ENCODE peak calls at places on chromosome 4, in eight cellular contexts. R is lower leg skin, B is Caco-2, F is gastrocnemius medialis, L is lower lobe of right lung, I is osteocyte, Q is cardiac fibroblast, O is fibroblast of mammary gland. D is an unnamed sample.
A peak's percentile ranks its signal among the peaks of the same experiment; 100 is the strongest.

GRCh38 chr4:176404591-176404990 is 84.8 kb downstream of the SPCS3 start:
- DNase-seq in F (no peak), I (no peak), Q (no peak), B (no peak), O (peak; percentile 81), L (no peak), R (no peak), D (no peak)

GRCh38 chr4:138891610-138892009 is 124.0 kb upstream of the NOCT start:
- DNase-seq in Q (no peak), O (no peak), I (no peak), B (no peak), F (no peak), R (no peak), L (no peak), D (no peak)

GRCh38 chr4:44704673-44705072 is 21.7 kb downstream of the GNPDA2 start:
- DNase-seq in O (no peak), F (no peak), R (no peak), B (no peak), I (no peak), L (no peak), Q (no peak), D (no peak)

GRCh38 chr4:159178147-159178541 is 75.3 kb downstream of the RAPGEF2 start:
- DNase-seq in Q (peak; percentile 64), L (no peak), R (no peak), F (no peak), I (no peak), O (peak; percentile 58), B (no peak), D (no peak)

GRCh38 chr4:73468170-73468569 is 13.4 kb upstream of the AFM start:
- DNase-seq in O (no peak), F (no peak), Q (no peak), B (no peak), I (no peak), L (no peak), R (no peak), D (no peak)

GRCh38 chr4:137648531-137648930 is 116.2 kb upstream of the PCDH18 start:
- DNase-seq in Q (no peak), R (no peak), F (no peak), B (no peak), I (no peak), O (no peak), L (no peak), D (no peak)

GRCh38 chr4:175176710-175177109 is 258.6 kb downstream of the ADAM29 start:
- DNase-seq in I (no peak), F (no peak), L (no peak), R (no peak), B (no peak), Q (no peak), O (no peak), D (no peak)

GRCh38 chr4:7880681-7881080 is 59.0 kb downstream of the AFAP1 start:
- DNase-seq in Q (no peak), O (no peak), R (no peak), I (no peak), F (no peak), B (no peak), L (no peak), D (no peak)

GRCh38 chr4:76947369-76947768 is 2.2 kb upstream of the SEPTIN11 start:
- DNase-seq in O (no peak), B (no peak), F (peak; percentile 21), Q (peak; percentile 64), L (no peak), R (no peak), I (no peak), D (no peak)

GRCh38 chr4:48333587-48333986 is 7.7 kb upstream of the SLAIN2 start:
- DNase-seq in I (no peak), R (no peak), F (no peak), L (no peak), O (no peak), Q (no peak), B (no peak), D (no peak)

GRCh38 chr4:39151120-39151713 is 31.1 kb upstream of the WDR19 start:
- DNase-seq in R (no peak), I (no peak), L (no peak), Q (peak; percentile 47), B (no peak), O (peak; percentile 52), F (no peak), D (no peak)

GRCh38 chr4:97103252-97103651 is 1040.0 kb downstream of the STPG2 start:
- DNase-seq in O (no peak), Q (no peak), B (no peak), R (no peak), I (no peak), F (no peak), L (no peak), D (no peak)

GRCh38 chr4:128859887-128860774 is 50.6 kb downstream of the JADE1 start:
- DNase-seq in R (no peak), I (no peak), B (no peak), O (peak; percentile 89), F (no peak), L (no peak), Q (peak; percentile 67), D (no peak)

GRCh38 chr4:88320174-88320779 is 35.9 kb upstream of the PPM1K start:
- DNase-seq in F (no peak), Q (no peak), B (no peak), R (no peak), O (no peak), L (no peak), I (no peak), D (no peak)

GRCh38 chr4:86441175-86441960 is 81.5 kb upstream of the MAPK10 start:
- DNase-seq in F (no peak), Q (no peak), B (no peak), R (no peak), L (no peak), I (no peak), O (peak; percentile 2), D (no peak)

GRCh38 chr4:6454112-6454910 is 18.1 kb downstream of the PPP2R2C start:
- DNase-seq in F (no peak), L (no peak), Q (no peak), R (no peak), I (no peak), B (no peak), O (no peak), D (no peak)

GRCh38 chr4:140300271-140300970 is 73.0 kb upstream of the SCOC start:
- DNase-seq in R (peak; percentile 28), O (peak; percentile 80), I (no peak), F (no peak), Q (peak; percentile 57), B (no peak), L (no peak), D (no peak)

GRCh38 chr4:31194823-31195222 is 474.7 kb downstream of the PCDH7 start:
- DNase-seq in B (no peak), F (no peak), O (no peak), Q (no peak), I (no peak), L (no peak), R (no peak), D (no peak)

GRCh38 chr4:17932041-17932440 is 89.5 kb downstream of the LCORL start:
- DNase-seq in B (no peak), L (no peak), F (no peak), I (no peak), Q (no peak), R (no peak), O (peak; percentile 67), D (no peak)

GRCh38 chr4:173192375-173193162 is 24.0 kb downstream of the GALNT7 start:
- DNase-seq in I (no peak), F (no peak), O (no peak), B (no peak), L (no peak), Q (no peak), R (no peak), D (no peak)
- TF ChIP-seq CTCF in I (peak; percentile 24), F (no peak), O (peak; percentile 19), B (no peak), L (no peak), Q (peak; percentile 0), R (no peak), D (peak; percentile 24)

GRCh38 chr4:74794341-74794801 is at the start of gene BTC:
- DNase-seq in F (peak; percentile 12), L (peak; percentile 72), R (peak; percentile 13), Q (peak; percentile 19), I (peak; percentile 84), B (peak; percentile 69), O (peak; percentile 5), D (no peak)
- TF ChIP-seq CTCF in F (no peak), L (peak; percentile 22), R (no peak), Q (peak; percentile 24), I (peak; percentile 33), B (peak; percentile 54), O (peak; percentile 30), D (peak; percentile 66)

DNA sequence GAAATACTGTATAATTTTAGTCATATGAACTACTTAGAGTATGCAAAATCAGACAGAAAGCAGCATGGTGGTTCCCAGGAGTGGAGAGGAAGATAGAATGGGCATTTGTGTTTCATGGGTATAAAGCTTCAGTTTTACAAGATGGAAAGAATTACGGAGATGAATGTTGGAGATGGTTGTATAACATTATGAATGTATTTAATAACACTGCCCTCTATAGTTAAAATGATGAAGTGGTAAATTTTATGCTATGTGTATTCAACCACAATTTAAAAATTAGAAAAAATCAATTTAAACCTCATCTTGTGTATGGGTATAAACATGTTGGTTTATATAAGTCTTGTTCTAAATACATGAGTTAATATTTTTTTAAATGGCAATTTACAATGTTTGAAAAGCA is 521.1 kb downstream of the FSTL5 start:
- DNase-seq in B (no peak), F (no peak), R (no peak), Q (peak; percentile 10), O (no peak), L (no peak), I (no peak), D (no peak)
- TF ChIP-seq CTCF in B (no peak), F (no peak), R (no peak), Q (no peak), O (no peak), L (no peak), I (peak; percentile 55), D (peak; percentile 80)

GRCh38 chr4:3792813-3793212 is 26.6 kb downstream of the ADRA2C start:
- DNase-seq in B (no peak), R (no peak), L (peak; percentile 13), O (peak; percentile 1), F (no peak), I (no peak), Q (no peak), D (peak; percentile 34)

GRCh38 chr4:3796960-3797359 is 30.8 kb downstream of the ADRA2C start:
- DNase-seq in L (peak; percentile 5), F (no peak), B (no peak), I (no peak), Q (no peak), O (no peak), R (no peak), D (peak; percentile 30)

GRCh38 chr4:3791910-3792542 is 25.8 kb downstream of the ADRA2C start:
- DNase-seq in Q (peak; percentile 14), I (no peak), L (peak; percentile 55), F (no peak), B (peak; percentile 85), O (no peak), R (no peak), D (peak; percentile 89)

GRCh38 chr4:3791256-3791655 is 25.1 kb downstream of the ADRA2C start:
- DNase-seq in Q (no peak), B (no peak), O (no peak), I (no peak), F (no peak), L (peak; percentile 19), R (no peak), D (no peak)

DNA sequence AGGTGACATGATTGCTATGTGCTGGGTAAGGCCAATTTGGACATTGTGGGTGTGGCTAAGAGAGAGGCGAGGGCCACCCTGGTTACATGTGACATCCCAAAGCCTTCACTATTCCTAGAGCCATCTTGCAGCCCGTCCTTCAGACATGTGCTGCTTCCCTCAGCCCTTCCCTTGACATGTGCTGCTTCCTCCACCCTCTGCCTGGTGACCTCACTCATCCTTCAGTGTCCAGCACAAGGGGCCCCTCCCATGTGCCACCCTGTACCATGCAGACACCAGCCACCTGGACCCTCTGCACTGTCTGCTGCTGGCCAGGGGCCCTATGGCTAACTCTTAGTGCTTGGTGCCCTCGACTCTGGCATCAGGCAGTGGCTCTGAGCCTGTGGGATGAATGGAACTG is 27.4 kb downstream of the ADRA2C start:
- DNase-seq in B (no peak), I (no peak), L (peak; percentile 26), Q (no peak), O (no peak), R (no peak), F (no peak), D (peak; percentile 42)
- TF ChIP-seq CTCF in B (no peak), I (no peak), L (no peak), Q (no peak), O (no peak), R (no peak), F (no peak), D (no peak)